ENCODE peak calls at places on chromosome 14, in seven cellular contexts. M is GM18507; K is effector CD4-positive, alpha-beta T cell; S is nephron progenitor cell; P is stimulated activated CD8-positive, alpha-beta memory T cell treated with anti-CD3 and anti-CD28 coated beads, Interleukin-15, amount 100 ng/mL, for 4 hours; G is NCI-H226; C is astrocyte. D is an unnamed sample.

GRCh38 chr14:94670692-94671285 is 58.6 kb downstream of the SERPINA3 start:
- DNase-seq in M (no peak), K (no peak), S (no peak), P (no peak), G (no peak), C (no peak), D (no peak)

GRCh38 chr14:75800792-75801191 is 139.7 kb downstream of the TTLL5 start:
- DNase-seq in M (no peak), K (no peak), S (no peak), P (no peak), G (no peak), C (no peak), D (no peak)

GRCh38 chr14:100902295-100902694 is 1.2 kb downstream of the RTL1 start:
- DNase-seq in M (no peak), K (no peak), S (no peak), P (no peak), G (no peak), C (no peak), D (no peak)

GRCh38 chr14:50320279-50320678 is 8.2 kb downstream of the DMAC2L start:
- DNase-seq in M (no peak), K (no peak), S (no peak), P (no peak), G (no peak), C (peak), D (no peak)

GRCh38 chr14:22533057-22533704 is 55.8 kb downstream of the DAD1 start:
- DNase-seq in M (no peak), K (no peak), S (no peak), P (no peak), G (no peak), C (no peak), D (no peak)

GRCh38 chr14:92391746-92392145 is 68.8 kb downstream of the SLC24A4 start:
- DNase-seq in M (no peak), K (no peak), S (no peak), P (no peak), G (no peak), C (no peak), D (no peak)

GRCh38 chr14:64247186-64247585 is 47.0 kb downstream of the ESR2 start:
- DNase-seq in M (no peak), K (no peak), S (no peak), P (no peak), G (no peak), C (no peak), D (no peak)

GRCh38 chr14:106129274-106129673 is 602.9 kb downstream of the TMEM121 start:
- DNase-seq in M (no peak), K (no peak), S (no peak), P (no peak), G (no peak), C (no peak), D (no peak)

GRCh38 chr14:104462651-104463630 is 116.6 kb upstream of the C14orf180 start:
- DNase-seq in M (no peak), K (no peak), S (no peak), P (no peak), G (no peak), C (no peak), D (no peak)

GRCh38 chr14:103372552-103373304 is 12.5 kb upstream of the MARK3 start:
- DNase-seq in M (no peak), K (no peak), S (no peak), P (no peak), G (peak), C (peak), D (no peak)

GRCh38 chr14:78933948-78934524 is 763.9 kb downstream of the NRXN3 start:
- DNase-seq in M (no peak), K (no peak), S (peak), P (no peak), G (no peak), C (peak), D (peak)

GRCh38 chr14:65791551-65791981 is 379.0 kb downstream of the FUT8 start:
- DNase-seq in M (no peak), K (no peak), S (peak), P (no peak), G (peak), C (peak), D (no peak)

GRCh38 chr14:103545915-103546650 is 16.4 kb downstream of the BAG5 start:
- DNase-seq in M (no peak), K (no peak), S (no peak), P (no peak), G (no peak), C (no peak), D (no peak)

GRCh38 chr14:65210118-65210826 is 108.0 kb upstream of the MAX start:
- DNase-seq in M (no peak), K (no peak), S (no peak), P (no peak), G (peak), C (peak), D (no peak)

GRCh38 chr14:81323621-81324400 is 76.3 kb downstream of the STON2 start:
- DNase-seq in M (no peak), K (no peak), S (peak), P (no peak), G (peak), C (peak), D (peak)

GRCh38 chr14:97944380-97944779 is 1147.2 kb downstream of the VRK1 start:
- DNase-seq in M (no peak), K (no peak), S (no peak), P (no peak), G (no peak), C (no peak), D (no peak)

GRCh38 chr14:95935228-95935822 is 58.7 kb downstream of the TUNAR start:
- DNase-seq in M (no peak), K (no peak), S (peak), P (no peak), G (no peak), C (peak), D (peak)

GRCh38 chr14:38210587-38211257 is 3.0 kb downstream of the SSTR1 start:
- DNase-seq in M (no peak), K (no peak), S (peak), P (no peak), G (peak), C (peak), D (no peak)

D was measured in neural crest cell.